ENCODE peak calls at places on chromosomes 11 and 22, in six cellular contexts. R, U, D, K, S and Z are unnamed samples. For H3K9me3, the result is how much of the 10 kb centered on the place peaks cover.

GRCh38 chr22:35601743-35602633 is 15.1 kb downstream of the MB start:
- DNase-seq in R (no peak), U (peak), D (no peak), K (peak), S (no peak), Z (no peak)

GRCh38 chr22:31954535-31955326 is 10.4 kb downstream of the YWHAH start:
- DNase-seq in R (no peak), U (peak), D (no peak), K (no peak), S (peak), Z (no peak)

GRCh38 chr11:128471138-128471661 is 116.2 kb downstream of the ETS1 start:
- DNase-seq in R (peak), U (no peak), D (peak), K (no peak), S (no peak), Z (no peak)

GRCh38 chr22:32562396-32562795 is 87.8 kb downstream of the FBXO7 start:
- DNase-seq in R (no peak), U (no peak), D (no peak), K (no peak), S (no peak), Z (no peak)

GRCh38 chr11:31780078-31780971 is 30.8 kb downstream of the PAX6 start:
- DNase-seq in R (no peak), U (no peak), D (no peak), K (no peak), S (no peak), Z (no peak)

GRCh38 chr11:15698855-15699254 is 584.1 kb downstream of the INSC start:
- DNase-seq in R (no peak), U (no peak), D (no peak), K (no peak), S (no peak), Z (no peak)

GRCh38 chr11:123251656-123252344 is 56.8 kb upstream of the CLMP start:
- DNase-seq in R (no peak), U (peak), D (no peak), K (no peak), S (peak), Z (no peak)

GRCh38 chr11:25211635-25212251 is 714.9 kb downstream of the LUZP2 start:
- DNase-seq in R (no peak), U (no peak), D (no peak), K (no peak), S (no peak), Z (peak)

GRCh38 chr11:61126266-61126665 is 24.0 kb downstream of the CD5 start:
- DNase-seq in R (no peak), U (peak), D (no peak), K (no peak), S (peak), Z (no peak)

GRCh38 chr22:19991645-19992451 is 24.8 kb downstream of the ARVCF start:
- DNase-seq in R (no peak), U (peak), D (no peak), K (no peak), S (no peak), Z (peak)

GRCh38 chr11:8812438-8812837 is 98.6 kb upstream of the AKIP1 start:
- DNase-seq in R (no peak), U (peak), D (no peak), K (peak), S (peak), Z (no peak)

GRCh38 chr11:8813658-8814057 is 97.3 kb upstream of the AKIP1 start:
- DNase-seq in R (no peak), U (peak), D (no peak), K (peak), S (peak), Z (peak)

GRCh38 chr11:8811571-8811970 is 99.4 kb upstream of the AKIP1 start:
- DNase-seq in R (no peak), U (no peak), D (no peak), K (no peak), S (no peak), Z (no peak)

GRCh38 chr11:8814209-8814922 is 96.6 kb upstream of the AKIP1 start:
- DNase-seq in R (no peak), U (no peak), D (no peak), K (no peak), S (no peak), Z (no peak)

DNA sequence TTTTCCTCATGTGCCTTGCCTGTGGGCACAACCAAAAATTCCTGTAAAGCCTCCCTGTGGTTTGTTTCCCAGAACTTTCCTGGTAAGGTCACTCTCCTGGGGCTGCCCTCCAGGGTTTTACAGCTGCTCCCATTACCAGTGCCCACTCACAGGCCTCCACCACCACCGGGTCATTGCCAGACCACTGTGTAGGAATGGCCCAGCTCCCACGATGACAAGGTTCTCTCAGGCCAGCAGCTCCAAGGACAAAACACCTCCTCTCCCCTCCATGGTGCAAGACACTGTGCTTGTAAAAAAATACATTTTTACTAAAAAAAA is 96.1 kb upstream of the AKIP1 start:
- DNase-seq in R (no peak), U (no peak), D (no peak), K (no peak), S (no peak), Z (peak)
- H3K9me3 ChIP-seq in R (under half), U (under half), D (under half), K (under half), S (under half), Z (under half)

GRCh38 chr11:54930930-54931329 is 224.3 kb downstream of the OR4A5 start:
- DNase-seq in R (no peak), U (no peak), D (no peak), K (no peak), S (peak), Z (no peak)

GRCh38 chr11:54927704-54928103 is 221.1 kb downstream of the OR4A5 start:
- DNase-seq in R (no peak), U (no peak), D (no peak), K (no peak), S (no peak), Z (no peak)
- H3K9me3 ChIP-seq in R (under half), U (half or more), D (under half), K (half or more), S (under half), Z (under half)

GRCh38 chr11:58829736-58830135 is 14.8 kb downstream of the GLYATL2 start:
- DNase-seq in R (no peak), U (no peak), D (no peak), K (no peak), S (no peak), Z (no peak)

GRCh38 chr11:58830693-58831301 is 13.7 kb downstream of the GLYATL2 start:
- DNase-seq in R (no peak), U (no peak), D (no peak), K (no peak), S (no peak), Z (no peak)

GRCh38 chr11:58837707-58838388 is 6.7 kb downstream of the GLYATL2 start:
- DNase-seq in R (no peak), U (no peak), D (no peak), K (no peak), S (no peak), Z (no peak)

DNA sequence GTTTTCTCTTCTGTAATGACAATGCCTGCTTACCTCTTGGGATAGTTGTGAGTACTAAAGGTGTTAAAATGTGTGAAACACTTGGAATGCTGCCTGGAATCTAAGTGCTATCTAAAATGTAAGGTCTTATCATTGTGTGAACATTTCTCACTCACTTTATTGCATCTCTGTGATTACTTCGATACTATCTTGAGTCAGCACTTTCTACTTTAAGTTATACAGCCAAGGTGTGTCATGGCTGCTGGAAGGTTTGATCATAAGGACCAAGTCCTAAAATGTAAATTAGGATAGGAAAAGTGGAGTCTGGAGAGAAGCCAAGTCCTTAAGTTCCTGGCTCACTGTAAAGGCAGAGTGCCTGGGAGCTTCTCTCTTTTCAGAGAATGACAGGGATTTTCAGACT is 12.3 kb downstream of the GLYATL2 start:
- DNase-seq in R (no peak), U (no peak), D (no peak), K (no peak), S (no peak), Z (no peak)
- H3K9me3 ChIP-seq in R (under half), U (under half), D (under half), K (under half), S (under half), Z (under half)

GRCh38 chr11:70811915-70812314 is 413.6 kb downstream of the CTTN start:
- DNase-seq in R (no peak), U (no peak), D (no peak), K (no peak), S (no peak), Z (no peak)
- H3K9me3 ChIP-seq in R (under half), U (under half), D (under half), K (under half), S (under half), Z (under half)

DNA sequence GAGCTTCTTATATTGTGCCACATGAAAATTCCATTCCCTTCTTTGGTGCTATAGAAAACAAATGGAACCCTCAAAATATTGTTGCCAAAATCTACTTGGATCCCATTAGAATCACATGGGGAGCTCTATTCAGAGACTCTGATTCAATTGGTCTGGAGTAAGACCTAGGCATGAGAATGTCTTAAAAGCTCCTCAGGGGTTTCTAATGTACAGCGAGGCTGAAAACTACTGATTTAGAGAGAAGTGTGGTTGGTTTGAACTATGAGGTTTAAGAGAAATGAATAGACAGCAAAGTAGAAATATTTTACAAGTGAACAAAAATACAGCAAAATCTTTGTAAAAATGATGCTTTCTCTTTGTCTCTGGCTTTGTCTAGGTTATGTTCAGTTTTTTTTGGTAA is 514.7 kb downstream of the CNTN5 start:
- DNase-seq in R (no peak), U (no peak), D (no peak), K (no peak), S (no peak), Z (no peak)
- H3K9me3 ChIP-seq in R (under half), U (under half), D (under half), K (under half), S (under half), Z (under half)

GRCh38 chr11:111918390-111919256 is at the start of gene C11orf52:
- DNase-seq in R (no peak), U (peak), D (no peak), K (peak), S (no peak), Z (peak)
- H3K9me3 ChIP-seq in R (under half), U (under half), D (under half), K (under half), S (under half), Z (under half)

DNA sequence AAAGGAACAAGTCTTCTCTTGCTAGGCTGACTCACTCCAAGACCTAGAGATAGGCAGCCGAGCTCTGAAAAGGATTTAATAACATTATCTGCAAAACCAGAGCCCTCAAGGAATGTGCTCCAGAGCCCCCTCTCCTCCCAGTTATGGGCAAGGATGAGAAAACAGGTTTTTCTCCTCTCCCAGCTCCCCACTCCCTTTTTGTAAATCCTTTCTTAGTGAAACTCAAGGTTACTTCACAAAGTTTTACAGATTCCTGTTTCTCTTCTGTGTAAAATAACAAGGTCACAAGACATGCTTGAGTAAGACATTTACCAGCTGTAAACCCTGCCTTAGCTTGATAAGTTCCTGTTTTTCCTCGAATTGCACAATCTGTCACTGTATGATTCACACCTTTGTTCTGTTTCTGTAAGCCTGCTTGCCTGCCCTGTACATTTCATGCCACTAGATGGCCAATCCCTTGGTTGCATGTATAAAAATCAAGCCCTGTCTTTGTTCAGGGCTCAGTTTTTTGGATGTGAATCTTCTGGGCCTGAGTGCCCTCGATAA is 489.4 kb downstream of the KCNA4 start:
- DNase-seq in R (no peak), U (no peak), D (no peak), K (no peak), S (no peak), Z (no peak)
- H3K9me3 ChIP-seq in R (under half), U (under half), D (under half), K (under half), S (under half), Z (under half)

GRCh38 chr11:134132808-134133207 is 63.9 kb downstream of the JAM3 start:
- DNase-seq in R (no peak), U (no peak), D (no peak), K (no peak), S (no peak), Z (no peak)

GRCh38 chr11:134134167-134134566 is 65.3 kb downstream of the JAM3 start:
- DNase-seq in R (no peak), U (no peak), D (no peak), K (no peak), S (no peak), Z (no peak)

GRCh38 chr11:134126197-134126822 is 57.4 kb downstream of the JAM3 start:
- DNase-seq in R (no peak), U (no peak), D (no peak), K (no peak), S (no peak), Z (no peak)

DNA sequence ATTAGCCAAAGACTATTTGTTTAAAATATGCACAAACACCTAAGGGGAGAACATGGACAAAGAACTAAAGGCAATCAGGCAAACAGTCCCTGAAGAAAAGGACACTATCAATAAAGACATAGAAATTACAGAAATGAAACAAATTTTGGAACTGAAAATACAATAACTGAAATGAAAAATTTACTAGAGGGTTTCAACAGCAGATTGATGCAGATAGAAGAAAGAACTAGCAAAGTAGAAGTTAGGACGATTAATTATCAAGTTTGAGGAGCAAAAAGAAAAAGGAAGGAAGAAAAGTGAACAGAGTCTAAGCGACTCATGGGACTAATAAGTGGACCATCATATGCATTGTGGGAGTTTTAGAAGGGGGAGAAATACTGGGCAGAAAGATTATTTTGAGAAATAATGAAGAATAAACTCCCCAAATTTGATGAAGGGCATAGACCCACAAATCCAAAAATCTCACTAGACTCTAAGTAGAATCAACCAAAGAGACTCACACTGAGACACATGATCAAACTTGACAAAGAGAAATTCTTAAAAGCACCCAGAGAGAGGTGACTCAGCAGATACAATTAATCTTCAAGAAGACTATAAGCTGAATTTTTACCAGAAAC is 62.9 kb downstream of the JAM3 start:
- DNase-seq in R (no peak), U (no peak), D (no peak), K (no peak), S (no peak), Z (no peak)
- H3K9me3 ChIP-seq in R (under half), U (under half), D (under half), K (under half), S (under half), Z (under half)

GRCh38 chr11:66475349-66476172 is 4.7 kb upstream of the DPP3 start:
- DNase-seq in R (no peak), U (no peak), D (no peak), K (no peak), S (no peak), Z (no peak)
- H3K9me3 ChIP-seq in R (under half), U (under half), D (under half), K (under half), S (under half), Z (under half)